ENCODE peak calls at places on chromosome 15, in five cellular contexts. T is tibial nerve, J is SK-N-SH, L is upper lobe of left lung, C is stomach. W is an unnamed sample.

GRCh38 chr15:65991721-65992472 is 122.6 kb downstream of the RAB11A start:
- DNase-seq in T (no peak), J (peak), L (no peak), C (no peak), W (no peak)

GRCh38 chr15:79101866-79102581 is 11.4 kb upstream of the RASGRF1 start:
- DNase-seq in T (no peak), J (no peak), L (peak), C (no peak), W (peak)

GRCh38 chr15:52114656-52115055 is 2.1 kb upstream of the BCL2L10 start:
- DNase-seq in T (no peak), J (no peak), L (no peak), C (no peak), W (no peak)

GRCh38 chr15:99101501-99101900 is 3.4 kb upstream of the SYNM start:
- DNase-seq in T (no peak), J (no peak), L (no peak), C (no peak), W (no peak)

GRCh38 chr15:20658024-20658423 is 116.4 kb upstream of the GOLGA6L6 start:
- DNase-seq in T (no peak), J (no peak), L (no peak), C (no peak), W (no peak)

GRCh38 chr15:64597469-64597806 is 137.1 kb downstream of the ZNF609 start:
- DNase-seq in T (no peak), J (peak), L (no peak), C (no peak), W (no peak)

GRCh38 chr15:85667491-85668424 is 127.0 kb downstream of the KLHL25 start:
- DNase-seq in T (no peak), J (no peak), L (peak), C (no peak), W (no peak)

GRCh38 chr15:49343546-49343945 is 79.5 kb upstream of the FGF7 start:
- DNase-seq in T (no peak), J (no peak), L (no peak), C (no peak), W (no peak)

GRCh38 chr15:35181538-35181937 is 96.4 kb upstream of the NANOGP8 start:
- DNase-seq in T (no peak), J (no peak), L (no peak), C (no peak), W (no peak)

GRCh38 chr15:96416218-96416933 is 85.9 kb downstream of the NR2F2 start:
- DNase-seq in T (no peak), J (no peak), L (no peak), C (peak), W (no peak)

GRCh38 chr15:95995375-95996168 is 334.9 kb upstream of the NR2F2 start:
- DNase-seq in T (no peak), J (no peak), L (no peak), C (no peak), W (no peak)

GRCh38 chr15:29656636-29657475 is 165.4 kb downstream of the TJP1 start:
- DNase-seq in T (no peak), J (no peak), L (no peak), C (no peak), W (no peak)

GRCh38 chr15:47349179-47349578 is 368.1 kb upstream of the SEMA6D start:
- DNase-seq in T (no peak), J (peak), L (no peak), C (no peak), W (peak)

GRCh38 chr15:67190813-67191212 is 63.6 kb downstream of the AAGAB start:
- DNase-seq in T (no peak), J (no peak), L (no peak), C (no peak), W (no peak)

GRCh38 chr15:95996494-95996893 is 334.0 kb upstream of the NR2F2 start:
- DNase-seq in T (no peak), J (no peak), L (no peak), C (no peak), W (no peak)

GRCh38 chr15:49751191-49751590 is 130.3 kb downstream of the DTWD1 start:
- DNase-seq in T (no peak), J (no peak), L (no peak), C (no peak), W (no peak)

GRCh38 chr15:67100808-67101581 is 35.6 kb downstream of the SMAD3 start:
- DNase-seq in T (no peak), J (no peak), L (no peak), C (no peak), W (no peak)

GRCh38 chr15:74384566-74385441 is 17.4 kb upstream of the CYP11A1 start:
- DNase-seq in T (no peak), J (no peak), L (peak), C (peak), W (no peak)
- TF ChIP-seq EP300 in T (no peak), J (no peak), L (no peak), C (no peak), W (no peak)

DNA sequence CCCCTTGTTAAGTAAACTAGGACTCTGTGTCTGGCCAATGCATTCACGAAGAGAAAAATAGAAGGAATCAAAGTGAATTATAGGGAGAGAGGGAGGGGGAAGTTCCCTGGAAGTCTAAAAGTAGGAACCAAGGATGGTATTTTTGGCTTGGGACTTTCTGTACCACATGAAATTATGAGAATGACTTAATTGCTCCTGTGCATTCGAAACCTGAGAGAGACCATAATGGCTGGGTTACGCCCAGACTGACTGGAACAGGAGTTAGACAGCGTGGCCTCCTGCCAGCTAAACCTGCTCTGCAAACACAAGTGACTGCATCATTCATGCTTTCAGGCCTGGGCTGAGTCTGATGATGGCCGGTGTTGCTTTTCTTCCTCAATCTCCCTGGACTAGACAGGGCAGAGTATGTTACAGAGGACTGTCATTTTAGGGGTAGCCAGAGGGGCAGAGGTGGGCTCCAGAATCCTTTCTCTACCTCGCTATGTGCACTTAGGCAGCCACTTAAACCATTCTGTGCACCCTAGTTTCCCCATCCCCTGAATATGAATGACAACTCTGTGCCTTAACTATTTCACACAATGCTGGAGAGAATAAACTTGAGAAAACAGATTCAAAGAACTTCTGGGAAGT is 58.9 kb downstream of the MYO1E start:
- DNase-seq in T (peak), J (no peak), L (peak), C (peak), W (no peak)
- TF ChIP-seq EP300 in T (peak), J (no peak), L (no peak), C (peak), W (no peak)

GRCh38 chr15:80815076-80815475 is 35.9 kb downstream of the CEMIP start:
- DNase-seq in T (no peak), J (no peak), L (no peak), C (no peak), W (no peak)
- TF ChIP-seq EP300 in T (no peak), J (no peak), L (no peak), C (no peak), W (no peak)

GRCh38 chr15:40243126-40243810 is 4.4 kb downstream of the PAK6 start:
- DNase-seq in T (no peak), J (no peak), L (peak), C (peak), W (no peak)
- TF ChIP-seq EP300 in T (no peak), J (no peak), L (no peak), C (no peak), W (no peak)

GRCh38 chr15:25772500-25772899 is 90.6 kb downstream of the ATP10A start:
- DNase-seq in T (no peak), J (no peak), L (no peak), C (no peak), W (peak)

GRCh38 chr15:25770618-25771369 is 92.3 kb downstream of the ATP10A start:
- DNase-seq in T (no peak), J (no peak), L (no peak), C (no peak), W (peak)

GRCh38 chr15:25775317-25775912 is 87.7 kb downstream of the ATP10A start:
- DNase-seq in T (no peak), J (no peak), L (no peak), C (peak), W (peak)

GRCh38 chr15:25774871-25775270 is 88.3 kb downstream of the ATP10A start:
- DNase-seq in T (no peak), J (no peak), L (no peak), C (no peak), W (no peak)

GRCh38 chr15:25773248-25773647 is 89.9 kb downstream of the ATP10A start:
- DNase-seq in T (no peak), J (no peak), L (no peak), C (peak), W (peak)
- TF ChIP-seq EP300 in T (no peak), J (no peak), L (no peak), C (no peak), W (no peak)

GRCh38 chr15:60379466-60380274 is 18.1 kb downstream of the ANXA2 start:
- DNase-seq in T (no peak), J (no peak), L (no peak), C (no peak), W (no peak)
- TF ChIP-seq EP300 in T (peak), J (peak), L (no peak), C (no peak), W (no peak)

DNA sequence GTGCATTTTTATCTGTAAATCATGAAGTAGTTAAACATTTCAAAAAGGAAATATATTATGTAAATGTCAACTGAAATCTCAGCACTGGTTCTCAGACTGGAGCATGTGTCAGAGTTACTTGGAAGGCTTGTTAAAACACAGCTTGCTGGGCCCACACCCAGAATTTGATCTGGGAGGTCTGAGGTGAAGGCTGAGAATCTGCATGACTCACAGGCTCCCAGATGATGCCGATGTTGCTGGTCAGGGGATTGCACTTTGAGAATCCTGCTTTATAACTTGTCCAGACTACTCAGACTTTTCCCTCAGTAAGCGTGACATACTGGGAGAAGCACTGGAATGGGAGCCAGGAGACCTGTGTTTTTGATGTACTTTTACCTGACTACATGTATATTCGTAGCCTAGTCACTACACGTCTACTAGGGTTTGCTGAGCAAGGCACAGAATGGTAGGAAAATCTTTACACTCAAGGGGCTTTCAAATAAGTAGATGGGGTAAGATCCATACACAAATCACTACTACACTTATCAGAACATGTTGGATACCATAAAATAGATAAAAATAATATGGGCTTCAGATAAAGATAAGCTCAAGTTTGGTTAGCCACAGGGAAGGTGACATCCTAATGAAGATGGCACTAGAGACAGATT is 77.1 kb upstream of the MEX3B start:
- DNase-seq in T (no peak), J (no peak), L (no peak), C (peak), W (no peak)
- TF ChIP-seq EP300 in T (no peak), J (no peak), L (no peak), C (no peak), W (no peak)